ENCODE peak calls at places on chromosomes 5 and 9, in eight cellular contexts. Z, Q, L, V, N, P, J and I are unnamed samples. For H3K4me1, the result is how much of the 10 kb centered on the place peaks cover.

GRCh38 chr5:135194573-135195266 is 160.7 kb upstream of the PITX1 start:
- DNase-seq in Z (no peak), Q (peak), L (no peak), V (no peak), N (no peak), P (no peak), J (peak), I (no peak)

GRCh38 chr5:175854231-175855040 is 16.9 kb upstream of the CPLX2 start:
- DNase-seq in Z (no peak), Q (no peak), L (peak), V (no peak), N (peak), P (no peak), J (peak), I (no peak)

GRCh38 chr9:18942801-18943200 is 90.2 kb downstream of the SAXO1 start:
- DNase-seq in Z (no peak), Q (no peak), L (no peak), V (no peak), N (no peak), P (no peak), J (no peak), I (no peak)

GRCh38 chr9:114592356-114592755 is 4.8 kb downstream of the ATP6V1G1 start:
- DNase-seq in Z (no peak), Q (no peak), L (no peak), V (peak), N (no peak), P (no peak), J (no peak), I (no peak)

GRCh38 chr9:114958021-114958846 is 27.8 kb upstream of the TNFSF8 start:
- DNase-seq in Z (no peak), Q (peak), L (peak), V (no peak), N (no peak), P (no peak), J (no peak), I (peak)

GRCh38 chr9:133606722-133607053 is 2.5 kb downstream of the FAM163B start:
- DNase-seq in Z (no peak), Q (no peak), L (no peak), V (no peak), N (no peak), P (no peak), J (no peak), I (no peak)

GRCh38 chr5:60586307-60586901 is 113.6 kb downstream of the DEPDC1B start:
- DNase-seq in Z (no peak), Q (no peak), L (no peak), V (no peak), N (peak), P (no peak), J (no peak), I (no peak)

GRCh38 chr5:33810491-33811120 is 81.2 kb downstream of the ADAMTS12 start:
- DNase-seq in Z (no peak), Q (peak), L (no peak), V (no peak), N (no peak), P (no peak), J (no peak), I (no peak)

GRCh38 chr5:26847041-26847736 is 191.2 kb downstream of the CDH9 start:
- DNase-seq in Z (no peak), Q (no peak), L (no peak), V (no peak), N (peak), P (no peak), J (peak), I (no peak)

DNA sequence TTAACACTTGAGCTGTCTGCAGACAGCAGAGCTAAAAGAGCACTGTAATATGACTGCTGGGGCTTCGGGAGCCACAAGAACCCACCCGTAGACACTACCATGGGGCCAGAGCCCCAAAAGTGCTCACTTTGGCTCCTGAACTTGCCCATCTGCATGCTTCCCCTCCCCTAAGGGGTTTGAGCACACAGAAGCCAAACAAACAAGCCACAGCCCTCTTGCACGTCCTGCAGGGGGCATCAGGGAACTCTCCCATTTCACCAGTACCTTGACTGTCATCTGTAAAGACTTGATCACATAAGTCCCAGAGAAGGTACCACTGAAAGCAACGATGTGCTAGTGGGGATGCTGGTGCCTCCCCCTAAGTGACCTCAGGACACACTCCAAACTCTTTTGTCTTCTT is 681.8 kb downstream of the SEMA5A start:
- DNase-seq in Z (no peak), Q (no peak), L (no peak), V (no peak), N (peak), P (no peak), J (no peak), I (no peak)
- TF ChIP-seq CTCF in Z (no peak), Q (no peak), L (peak), V (no peak), N (peak), P (no peak), J (no peak), I (no peak)

GRCh38 chr5:178207917-178208280 is 3.6 kb downstream of the HNRNPAB start:
- DNase-seq in Z (no peak), Q (peak), L (peak), V (no peak), N (no peak), P (no peak), J (peak), I (no peak)
- TF ChIP-seq POLR2A in Z (no peak), Q (no peak), L (no peak), V (no peak), N (no peak), P (no peak), J (no peak), I (no peak)

DNA sequence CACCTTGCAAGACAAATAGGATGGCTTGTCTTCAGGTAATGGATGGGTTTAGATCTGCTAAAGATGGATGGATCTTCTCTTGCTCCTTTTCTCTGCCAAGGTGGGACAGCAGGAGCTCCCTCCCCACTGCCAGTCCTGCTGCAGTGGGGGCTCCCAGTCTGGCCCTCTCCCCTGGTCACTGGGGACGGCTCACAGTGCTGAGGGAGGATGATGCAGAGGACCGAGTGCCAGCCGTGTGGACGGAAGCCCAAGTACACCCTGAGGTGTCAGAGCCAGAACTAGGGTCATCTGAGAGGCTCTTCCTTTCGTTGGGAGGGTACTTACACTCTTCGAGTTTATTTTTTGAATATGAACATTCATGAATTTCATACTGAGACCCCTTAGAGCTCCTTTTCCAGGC is 5.7 kb downstream of the CCDC69 start:
- DNase-seq in Z (no peak), Q (peak), L (no peak), V (no peak), N (no peak), P (no peak), J (no peak), I (no peak)
- H3K4me1 ChIP-seq in Z (half or more), Q (under half), L (under half), V (under half), N (under half), P (under half), J (half or more), I (half or more)

GRCh38 chr5:8843766-8844165 is 702.1 kb downstream of the SEMA5A start:
- DNase-seq in Z (no peak), Q (no peak), L (no peak), V (no peak), N (no peak), P (no peak), J (no peak), I (no peak)

GRCh38 chr5:8844847-8845246 is 701.0 kb downstream of the SEMA5A start:
- DNase-seq in Z (no peak), Q (no peak), L (no peak), V (no peak), N (no peak), P (no peak), J (no peak), I (no peak)

GRCh38 chr5:8845316-8845715 is 700.6 kb downstream of the SEMA5A start:
- DNase-seq in Z (no peak), Q (no peak), L (no peak), V (no peak), N (no peak), P (no peak), J (no peak), I (no peak)

GRCh38 chr5:8844206-8844605 is 701.7 kb downstream of the SEMA5A start:
- DNase-seq in Z (no peak), Q (no peak), L (no peak), V (no peak), N (no peak), P (no peak), J (no peak), I (no peak)

DNA sequence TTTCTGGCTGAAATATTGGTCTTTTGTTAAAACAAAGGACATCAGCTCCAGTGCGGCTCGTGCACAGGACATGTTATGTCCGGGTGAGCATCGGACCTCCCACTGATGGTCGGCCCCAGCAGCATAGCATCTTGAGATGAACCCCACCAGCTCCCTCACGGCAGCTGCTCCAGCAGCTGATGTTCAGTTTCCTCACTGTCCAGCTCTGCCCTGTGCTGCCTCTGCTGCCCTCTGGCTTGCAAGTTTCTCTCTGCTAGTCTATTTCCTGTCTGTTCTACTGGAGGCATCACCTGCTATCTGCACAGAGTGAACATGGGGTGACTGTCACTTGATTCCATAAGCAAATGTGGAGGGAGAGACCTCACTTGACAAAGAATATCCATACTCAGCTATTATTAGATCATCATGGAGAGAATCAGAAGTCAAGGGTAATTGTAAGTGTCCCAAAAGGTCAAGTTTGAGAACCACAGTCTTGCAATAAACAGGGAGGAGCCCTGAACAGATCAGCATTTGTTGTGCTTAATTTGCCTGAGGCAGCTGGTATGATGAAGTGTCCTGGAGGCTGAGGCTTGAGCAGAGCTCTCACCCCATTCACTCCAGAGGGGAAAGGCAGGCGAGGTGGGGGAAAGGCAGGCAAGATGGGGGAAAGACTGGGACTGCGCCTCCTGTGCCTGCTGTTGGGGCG is 702.8 kb downstream of the SEMA5A start:
- DNase-seq in Z (no peak), Q (no peak), L (no peak), V (no peak), N (no peak), P (no peak), J (no peak), I (no peak)
- TF ChIP-seq CTCF in Z (no peak), Q (no peak), L (no peak), V (no peak), N (peak), P (no peak), J (no peak), I (no peak)

GRCh38 chr5:140114341-140115185 is 654 bp downstream of the PURA start:
- DNase-seq in Z (peak), Q (peak), L (peak), V (peak), N (peak), P (peak), J (peak), I (peak)

GRCh38 chr5:140112685-140113179 is 1.2 kb upstream of the PURA start:
- DNase-seq in Z (no peak), Q (no peak), L (no peak), V (no peak), N (no peak), P (no peak), J (no peak), I (no peak)

GRCh38 chr5:140115186-140115500 is 1.2 kb downstream of the PURA start:
- DNase-seq in Z (no peak), Q (no peak), L (no peak), V (no peak), N (no peak), P (no peak), J (no peak), I (no peak)

GRCh38 chr5:140113180-140113698 is 670 bp upstream of the PURA start:
- DNase-seq in Z (peak), Q (peak), L (peak), V (no peak), N (no peak), P (no peak), J (no peak), I (peak)

GRCh38 chr5:140113699-140114263 is at the start of gene PURA:
- DNase-seq in Z (peak), Q (peak), L (peak), V (peak), N (peak), P (peak), J (peak), I (peak)
- TF ChIP-seq POLR2A in Z (peak), Q (peak), L (peak), V (peak), N (peak), P (peak), J (no peak), I (peak)